ENCODE peak calls at places on chromosomes 12 and 14, in ten cellular contexts. Y, V, S, H, K, T, F, O, G and Q are unnamed samples.

GRCh38 chr14:93962701-93963601 is 13.4 kb downstream of the ASB2 start:
- DNase-seq in Y (no peak), V (no peak), S (no peak), H (no peak), K (peak), T (no peak), F (no peak), O (peak), G (peak), Q (no peak)

GRCh38 chr12:66647034-66647691 is 31.7 kb downstream of the GRIP1 start:
- DNase-seq in Y (peak), V (peak), S (no peak), H (no peak), K (peak), T (no peak), F (no peak), O (peak), G (no peak), Q (no peak)

GRCh38 chr12:101877816-101878811 is 734 bp downstream of the DRAM1 start:
- DNase-seq in Y (peak), V (no peak), S (peak), H (peak), K (peak), T (no peak), F (peak), O (peak), G (peak), Q (no peak)

GRCh38 chr14:67853748-67854147 is 34.2 kb downstream of the RAD51B start:
- DNase-seq in Y (no peak), V (no peak), S (no peak), H (no peak), K (no peak), T (no peak), F (no peak), O (no peak), G (no peak), Q (no peak)

GRCh38 chr14:74488788-74489397 is 4.2 kb downstream of the NPC2 start:
- DNase-seq in Y (peak), V (no peak), S (no peak), H (no peak), K (peak), T (no peak), F (no peak), O (peak), G (no peak), Q (no peak)

GRCh38 chr14:25833341-25834121 is 764.3 kb downstream of the NOVA1 start:
- DNase-seq in Y (peak), V (no peak), S (no peak), H (no peak), K (peak), T (peak), F (peak), O (peak), G (no peak), Q (peak)

GRCh38 chr12:30797689-30798088 is 42.9 kb upstream of the CAPRIN2 start:
- DNase-seq in Y (no peak), V (no peak), S (no peak), H (no peak), K (no peak), T (no peak), F (no peak), O (no peak), G (no peak), Q (no peak)

GRCh38 chr14:65321370-65321875 is 91.1 kb upstream of the FUT8 start:
- DNase-seq in Y (no peak), V (no peak), S (no peak), H (no peak), K (peak), T (no peak), F (no peak), O (no peak), G (no peak), Q (no peak)

GRCh38 chr12:131222271-131223139 is 268.8 kb downstream of the ADGRD1 start:
- DNase-seq in Y (peak), V (no peak), S (no peak), H (no peak), K (peak), T (peak), F (no peak), O (no peak), G (no peak), Q (no peak)

GRCh38 chr12:56635539-56636117 is 5.5 kb upstream of the BAZ2A start:
- DNase-seq in Y (no peak), V (no peak), S (no peak), H (no peak), K (peak), T (no peak), F (no peak), O (peak), G (no peak), Q (no peak)

GRCh38 chr12:92424338-92424737 is 278.5 kb upstream of the PLEKHG7 start:
- DNase-seq in Y (peak), V (no peak), S (no peak), H (no peak), K (peak), T (no peak), F (no peak), O (peak), G (no peak), Q (no peak)

GRCh38 chr12:105322070-105322469 is 8.4 kb upstream of the C12orf75 start:
- DNase-seq in Y (no peak), V (peak), S (no peak), H (no peak), K (no peak), T (no peak), F (no peak), O (no peak), G (no peak), Q (no peak)

GRCh38 chr12:79451988-79452387 is 238.8 kb downstream of the PAWR start:
- DNase-seq in Y (peak), V (peak), S (peak), H (no peak), K (peak), T (no peak), F (peak), O (peak), G (no peak), Q (no peak)

GRCh38 chr12:57227315-57228115 is 2.0 kb upstream of the SHMT2 start:
- DNase-seq in Y (no peak), V (no peak), S (no peak), H (no peak), K (peak), T (no peak), F (no peak), O (no peak), G (no peak), Q (no peak)

GRCh38 chr12:1594295-1595025 is at the start of gene FBXL14:
- DNase-seq in Y (peak), V (no peak), S (peak), H (peak), K (peak), T (peak), F (peak), O (peak), G (peak), Q (peak)

GRCh38 chr14:81927069-81927468 is 393.4 kb upstream of the SEL1L start:
- DNase-seq in Y (peak), V (no peak), S (no peak), H (no peak), K (peak), T (no peak), F (no peak), O (no peak), G (no peak), Q (no peak)

GRCh38 chr14:86363047-86363446 is 833.1 kb downstream of the FLRT2 start:
- DNase-seq in Y (no peak), V (no peak), S (no peak), H (no peak), K (no peak), T (no peak), F (no peak), O (no peak), G (no peak), Q (no peak)

GRCh38 chr12:6062427-6063378 is 61.8 kb downstream of the VWF start:
- DNase-seq in Y (peak), V (no peak), S (no peak), H (peak), K (no peak), T (peak), F (peak), O (peak), G (peak), Q (peak)

GRCh38 chr12:94208433-94208921 is 60.1 kb downstream of the PLXNC1 start:
- DNase-seq in Y (no peak), V (no peak), S (no peak), H (no peak), K (no peak), T (no peak), F (no peak), O (no peak), G (peak), Q (no peak)

GRCh38 chr14:58078068-58078467 is 73.9 kb downstream of the ARMH4 start:
- DNase-seq in Y (peak), V (peak), S (no peak), H (no peak), K (peak), T (no peak), F (no peak), O (peak), G (no peak), Q (no peak)

GRCh38 chr12:64412458-64412857 is 8.3 kb downstream of the XPOT start:
- DNase-seq in Y (no peak), V (no peak), S (no peak), H (no peak), K (no peak), T (no peak), F (no peak), O (peak), G (no peak), Q (no peak)

GRCh38 chr12:5379737-5380496 is 52.0 kb upstream of the NTF3 start:
- DNase-seq in Y (no peak), V (no peak), S (no peak), H (no peak), K (peak), T (no peak), F (no peak), O (no peak), G (no peak), Q (no peak)

GRCh38 chr12:109581856-109582255 is 8.3 kb downstream of the MVK start:
- DNase-seq in Y (peak), V (no peak), S (no peak), H (no peak), K (peak), T (no peak), F (no peak), O (peak), G (no peak), Q (no peak)

GRCh38 chr14:74642011-74642410 is 30.0 kb upstream of the LTBP2 start:
- DNase-seq in Y (no peak), V (no peak), S (no peak), H (no peak), K (no peak), T (no peak), F (no peak), O (no peak), G (no peak), Q (no peak)

GRCh38 chr14:23403139-23403438 is 5.0 kb downstream of the MYH6 start:
- DNase-seq in Y (no peak), V (no peak), S (no peak), H (no peak), K (no peak), T (no peak), F (no peak), O (no peak), G (no peak), Q (no peak)

GRCh38 chr12:14946856-14947255 is 8.5 kb upstream of the ERP27 start:
- DNase-seq in Y (no peak), V (no peak), S (no peak), H (no peak), K (peak), T (no peak), F (no peak), O (no peak), G (no peak), Q (no peak)

GRCh38 chr12:104314242-104314614 is 10.7 kb downstream of the EID3 start:
- DNase-seq in Y (no peak), V (no peak), S (no peak), H (no peak), K (peak), T (no peak), F (no peak), O (peak), G (no peak), Q (no peak)

GRCh38 chr12:12726543-12727093 is 9.4 kb downstream of the CDKN1B start:
- DNase-seq in Y (peak), V (no peak), S (no peak), H (peak), K (peak), T (no peak), F (no peak), O (peak), G (no peak), Q (no peak)

GRCh38 chr12:130832561-130833209 is 6.4 kb downstream of the STX2 start:
- DNase-seq in Y (peak), V (no peak), S (peak), H (no peak), K (peak), T (no peak), F (peak), O (peak), G (no peak), Q (no peak)

GRCh38 chr14:51638071-51638944 is 13.4 kb upstream of the FRMD6 start:
- DNase-seq in Y (peak), V (no peak), S (no peak), H (peak), K (peak), T (no peak), F (no peak), O (peak), G (no peak), Q (no peak)

GRCh38 chr12:50239355-50239891 is 43.9 kb downstream of the LIMA1 start:
- DNase-seq in Y (no peak), V (no peak), S (no peak), H (no peak), K (no peak), T (no peak), F (no peak), O (no peak), G (no peak), Q (no peak)

GRCh38 chr12:14393736-14394135 is 28.3 kb downstream of the ATF7IP start:
- DNase-seq in Y (no peak), V (no peak), S (no peak), H (no peak), K (no peak), T (no peak), F (no peak), O (peak), G (no peak), Q (no peak)

GRCh38 chr14:42222924-42223471 is 616.3 kb downstream of the LRFN5 start:
- DNase-seq in Y (peak), V (peak), S (no peak), H (no peak), K (peak), T (no peak), F (no peak), O (peak), G (peak), Q (no peak)

GRCh38 chr14:55699131-55700057 is 119.4 kb downstream of the KTN1 start:
- DNase-seq in Y (peak), V (no peak), S (no peak), H (peak), K (peak), T (no peak), F (no peak), O (no peak), G (no peak), Q (no peak)

GRCh38 chr12:11171953-11172675 is 1.1 kb downstream of the SMIM10L1 start:
- DNase-seq in Y (peak), V (no peak), S (no peak), H (peak), K (peak), T (no peak), F (no peak), O (peak), G (no peak), Q (peak)

GRCh38 chr14:82052778-82053177 is 519.1 kb upstream of the SEL1L start:
- DNase-seq in Y (no peak), V (no peak), S (no peak), H (no peak), K (no peak), T (no peak), F (no peak), O (no peak), G (no peak), Q (no peak)

GRCh38 chr12:14066021-14066420 is 84.6 kb upstream of the GRIN2B start:
- DNase-seq in Y (no peak), V (no peak), S (no peak), H (no peak), K (peak), T (no peak), F (no peak), O (no peak), G (no peak), Q (no peak)

GRCh38 chr12:70823182-70823976 is 97.2 kb downstream of the PTPRR start:
- DNase-seq in Y (no peak), V (no peak), S (no peak), H (no peak), K (no peak), T (no peak), F (no peak), O (no peak), G (no peak), Q (no peak)

DNA sequence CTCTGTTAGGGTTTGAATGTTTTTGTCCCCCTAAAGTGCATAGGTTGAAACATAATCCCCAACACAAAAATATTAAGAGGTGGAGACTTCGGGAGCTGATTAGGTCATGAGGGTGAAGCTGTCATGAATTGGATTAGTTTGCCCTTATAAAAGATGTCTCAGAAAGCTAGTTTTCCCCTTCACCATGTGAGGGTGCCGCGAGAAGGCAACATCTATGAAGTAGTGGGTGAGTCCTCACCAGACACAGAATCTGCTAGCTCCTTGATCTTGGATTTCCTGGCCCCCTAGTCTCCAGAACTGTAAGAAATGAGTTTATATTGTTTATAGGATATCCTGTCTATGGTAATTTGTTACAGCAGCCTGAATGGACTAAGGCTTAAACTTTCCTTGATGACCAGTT is 301.5 kb upstream of the ATP2B1 start:
- DNase-seq in Y (no peak), V (no peak), S (no peak), H (no peak), K (peak), T (no peak), F (no peak), O (peak), G (no peak), Q (no peak)
- TF ChIP-seq CTCF in Y (no peak), V (peak), S (no peak), H (peak), K (peak), T (no peak), F (no peak), O (peak), G (no peak), Q (no peak)

DNA sequence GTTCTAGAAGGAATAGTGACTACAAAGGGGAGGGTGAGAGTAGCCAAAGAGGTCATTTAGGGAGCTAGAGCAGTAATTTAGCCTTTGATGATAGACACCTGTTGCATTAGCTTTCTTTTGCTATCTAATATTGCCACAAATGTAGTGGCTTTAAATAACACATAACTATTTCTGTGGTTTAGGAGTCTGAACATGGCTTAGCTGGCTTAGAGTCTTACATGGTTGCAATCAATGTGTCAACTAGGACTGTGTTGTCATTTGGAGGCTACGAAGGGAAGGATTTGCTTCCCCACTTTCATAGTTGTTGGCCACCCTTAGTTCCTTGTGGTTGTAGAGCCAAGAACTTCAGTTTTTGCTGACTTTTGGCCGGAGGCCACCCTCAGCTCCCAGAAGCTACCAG is 99.9 kb downstream of the C12orf50 start:
- DNase-seq in Y (no peak), V (no peak), S (no peak), H (no peak), K (no peak), T (no peak), F (no peak), O (no peak), G (no peak), Q (no peak)
- TF ChIP-seq CTCF in Y (no peak), V (no peak), S (no peak), H (no peak), K (no peak), T (no peak), F (no peak), O (no peak), G (no peak), Q (no peak)

DNA sequence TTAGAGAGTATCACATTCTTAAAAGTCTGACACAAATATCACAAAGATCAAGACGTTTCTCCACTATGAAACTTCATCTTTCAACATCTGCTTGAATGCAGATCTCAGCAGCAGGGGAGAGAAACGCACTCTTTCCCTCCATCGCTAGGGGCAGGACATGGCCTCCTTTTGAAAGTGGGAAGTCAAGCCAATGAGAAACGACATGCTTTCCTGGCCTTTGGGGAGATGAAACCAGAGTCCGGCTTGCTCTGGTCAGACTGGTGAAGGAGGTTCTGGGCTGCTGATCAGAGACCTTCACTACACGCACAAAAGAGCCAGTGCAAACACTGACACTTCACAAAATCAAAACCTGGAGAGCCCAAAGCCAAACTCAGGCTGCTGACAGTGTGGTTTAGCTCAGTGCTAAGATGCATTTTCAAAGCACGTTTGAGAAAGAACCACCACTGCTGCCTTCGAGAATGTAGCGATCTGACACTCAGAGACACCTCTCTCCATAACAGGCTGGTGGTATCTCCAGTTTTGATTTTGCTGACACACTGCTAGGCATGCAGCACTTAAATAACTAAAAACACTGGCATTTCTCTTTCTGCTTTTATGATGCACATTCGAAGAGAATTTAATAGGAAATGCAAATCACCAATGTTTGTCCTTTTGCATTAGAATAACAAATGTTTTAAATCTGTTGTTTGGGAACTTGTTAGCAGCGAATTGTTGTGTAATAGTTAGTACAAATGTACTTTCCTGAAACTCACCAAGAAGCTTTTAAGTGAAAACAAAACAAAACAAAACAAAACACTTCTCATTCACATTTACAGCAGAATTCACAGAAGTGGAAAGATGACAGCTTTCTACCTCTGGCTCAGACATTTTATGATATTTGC is 93.9 kb upstream of the OVCH1 start:
- DNase-seq in Y (peak), V (no peak), S (no peak), H (no peak), K (peak), T (no peak), F (no peak), O (peak), G (no peak), Q (peak)
- TF ChIP-seq CTCF in Y (peak), V (peak), S (no peak), H (no peak), K (peak), T (no peak), F (no peak), O (peak), G (no peak), Q (no peak)

DNA sequence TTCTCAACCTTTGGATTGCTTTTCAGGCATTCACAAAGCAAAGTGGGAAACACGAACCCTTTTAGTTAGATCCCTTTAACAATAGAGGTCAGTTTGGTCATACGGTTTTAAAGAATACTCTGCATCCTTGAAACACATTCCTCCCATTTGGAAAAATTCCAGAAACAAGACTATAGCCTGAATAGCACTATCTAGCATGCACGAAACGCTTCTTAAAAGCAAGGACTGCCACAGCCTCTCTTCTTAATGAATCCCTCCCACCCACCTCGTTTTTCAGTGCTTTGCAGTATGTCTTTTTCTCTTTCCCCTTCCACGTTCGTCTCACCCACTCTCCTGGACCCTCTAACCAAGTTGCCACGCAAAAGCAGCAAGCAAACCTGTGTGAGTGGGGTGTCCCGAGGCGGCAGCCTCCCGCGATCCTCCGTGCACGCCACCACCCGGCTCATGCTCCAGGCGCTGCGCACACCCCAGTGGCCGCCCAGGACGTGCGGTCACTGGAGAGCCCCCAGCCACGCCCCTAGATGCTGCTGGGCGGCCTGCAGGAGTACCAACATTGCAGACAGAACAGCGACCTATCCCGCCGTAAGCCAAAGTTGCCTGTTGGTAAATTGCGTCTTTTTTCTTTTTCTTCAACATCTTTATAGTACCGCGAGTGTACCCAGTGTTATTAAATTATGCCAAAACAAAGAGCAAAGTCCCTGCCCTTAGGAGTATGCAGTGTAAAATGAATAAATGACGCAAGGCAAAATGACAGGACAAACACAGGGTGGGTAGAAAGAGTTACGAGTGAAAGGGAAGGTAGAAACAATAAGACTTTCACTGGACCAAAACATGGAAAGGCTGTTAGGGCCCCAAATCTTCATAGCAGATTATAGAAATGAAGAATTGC is at the start of gene SLC38A4:
- DNase-seq in Y (peak), V (peak), S (no peak), H (no peak), K (no peak), T (no peak), F (peak), O (peak), G (no peak), Q (peak)
- TF ChIP-seq CTCF in Y (no peak), V (peak), S (no peak), H (no peak), K (no peak), T (no peak), F (no peak), O (peak), G (no peak), Q (no peak)